ENCODE peak calls at places on chromosomes 2 and 18, in nine cellular contexts. W is uterus; X is psoas muscle; E is effector memory CD4-positive, alpha-beta T cell; O is GM23248; Q is colonic mucosa; S is lung; Y is prostate gland; H is NT2/D1. G is an unnamed sample.
A peak's percentile ranks its signal among the peaks of the same experiment; 100 is the strongest.

GRCh38 chr2:136129601-136130000 is 11.7 kb upstream of the CXCR4 start:
- DNase-seq in W (no peak), E (peak; percentile 34), H (no peak), Q (no peak), X (no peak), S (no peak), Y (no peak), O (no peak), G (no peak)

GRCh38 chr18:11393486-11393885 is 215.9 kb upstream of the SLC35G4 start:
- DNase-seq in S (no peak), O (no peak), E (no peak), H (no peak), Q (no peak), Y (no peak), W (no peak), X (no peak), G (no peak)

GRCh38 chr2:128605931-128606330 is 287.3 kb upstream of the HS6ST1 start:
- DNase-seq in O (no peak), Q (no peak), Y (no peak), E (no peak), W (no peak), X (no peak), S (no peak), H (no peak), G (no peak)

GRCh38 chr2:222708274-222708710 is 36.8 kb downstream of the MOGAT1 start:
- DNase-seq in H (peak; percentile 51), W (peak; percentile 72), S (peak; percentile 79), E (peak; percentile 45), O (peak; percentile 84), X (peak; percentile 87), Q (peak; percentile 87), Y (peak; percentile 63), G (peak; percentile 36)

GRCh38 chr2:134235771-134236170 is 18.1 kb upstream of the MGAT5 start:
- DNase-seq in S (no peak), W (no peak), Y (no peak), E (no peak), H (no peak), Q (no peak), X (no peak), O (peak; percentile 31), G (no peak)

GRCh38 chr2:55011741-55012574 is 38.3 kb downstream of the RTN4 start:
- DNase-seq in X (no peak), Q (no peak), Y (no peak), S (no peak), O (no peak), E (no peak), W (no peak), H (no peak), G (no peak)

GRCh38 chr2:76684762-76685161 is 837.4 kb downstream of the LRRTM4 start:
- DNase-seq in Q (no peak), S (no peak), Y (no peak), O (no peak), H (no peak), E (no peak), W (no peak), X (no peak), G (no peak)

GRCh38 chr2:224360801-224361251 is 41.1 kb downstream of the FAM124B start:
- DNase-seq in W (no peak), X (no peak), H (no peak), S (no peak), Q (no peak), O (peak; percentile 37), E (no peak), Y (no peak), G (no peak)

GRCh38 chr18:9536354-9537152 is 61.2 kb downstream of the RALBP1 start:
- DNase-seq in S (no peak), O (peak; percentile 73), Q (no peak), W (no peak), E (no peak), X (no peak), Y (no peak), H (no peak), G (no peak)

GRCh38 chr2:11163439-11164317 is 8.4 kb downstream of the SLC66A3 start:
- DNase-seq in Q (no peak), W (no peak), Y (no peak), X (no peak), S (no peak), H (no peak), O (no peak), E (no peak), G (no peak)

GRCh38 chr2:14016289-14016955 is 616.1 kb upstream of the LRATD1 start:
- DNase-seq in W (no peak), Y (peak; percentile 79), X (no peak), Q (no peak), O (no peak), E (no peak), H (no peak), S (no peak), G (no peak)

GRCh38 chr2:172093416-172094318 is 8.4 kb downstream of the DLX1 start:
- DNase-seq in Y (no peak), S (no peak), H (no peak), E (no peak), Q (no peak), X (no peak), W (no peak), O (no peak), G (peak; percentile 52)

GRCh38 chr18:3054785-3055184 is 41.8 kb upstream of the LPIN2 start:
- DNase-seq in E (no peak), O (no peak), S (no peak), Y (no peak), W (no peak), X (no peak), H (no peak), Q (no peak), G (no peak)

GRCh38 chr2:26274058-26274613 is 29.4 kb downstream of the HADHB start:
- DNase-seq in X (no peak), Y (peak; percentile 90), S (peak; percentile 81), H (no peak), Q (peak; percentile 56), E (no peak), O (peak; percentile 94), W (peak; percentile 74), G (no peak)

GRCh38 chr18:79484661-79485621 is 89.2 kb downstream of the NFATC1 start:
- DNase-seq in Q (no peak), X (peak; percentile 50), O (peak; percentile 99), E (no peak), W (no peak), Y (no peak), H (peak; percentile 5), S (no peak), G (peak; percentile 71)

GRCh38 chr18:79961527-79962291 is 2.7 kb upstream of the HSBP1L1 start:
- DNase-seq in Q (no peak), E (no peak), W (no peak), H (no peak), S (peak; percentile 65), X (no peak), O (peak; percentile 68), Y (no peak), G (no peak)

GRCh38 chr2:121731366-121731765 is 5.3 kb downstream of the NIFK start:
- DNase-seq in Q (no peak), O (no peak), H (no peak), W (no peak), S (no peak), E (no peak), Y (no peak), X (no peak), G (no peak)
- H3K4me3 ChIP-seq in Q (no peak overlapping the region), O (no peak overlapping the region), H (no peak overlapping the region), W (no peak overlapping the region), S (no peak overlapping the region), E (no peak overlapping the region), Y (no peak overlapping the region), X (no peak overlapping the region), G (no peak overlapping the region)

DNA sequence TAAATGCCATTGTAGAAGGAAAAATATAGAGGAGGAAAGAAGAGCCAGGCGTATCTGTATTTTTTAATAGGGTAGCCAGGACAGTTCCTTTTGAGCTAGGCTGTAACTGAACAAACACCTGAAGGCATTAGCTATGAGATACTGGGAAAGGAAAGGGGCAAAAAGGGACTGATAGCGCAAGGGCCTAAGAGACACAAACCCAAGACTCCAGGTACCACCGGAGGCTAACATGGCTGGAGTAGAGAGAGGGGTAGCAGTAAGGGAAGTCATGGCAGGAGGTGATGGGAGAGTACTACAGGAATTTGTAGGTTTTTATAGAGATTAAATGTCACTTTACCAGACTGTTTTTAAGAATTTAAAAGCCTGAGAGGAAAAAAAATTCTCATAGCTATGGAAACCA is 20.7 kb downstream of the PNO1 start:
- DNase-seq in H (no peak), Q (no peak), E (no peak), O (no peak), Y (no peak), X (no peak), S (no peak), W (no peak), G (no peak)
- H3K36me3 ChIP-seq in H (peaks cover 42% of the 10 kb centered on the region), Q (no peaks in the 10 kb centered on the region), E (peaks cover 48% of the 10 kb centered on the region), O (peaks cover 31% of the 10 kb centered on the region), Y (no peaks in the 10 kb centered on the region), X (peaks cover 93% of the 10 kb centered on the region), S (peaks cover 17% of the 10 kb centered on the region), W (no peaks in the 10 kb centered on the region), G (no peaks in the 10 kb centered on the region)

DNA sequence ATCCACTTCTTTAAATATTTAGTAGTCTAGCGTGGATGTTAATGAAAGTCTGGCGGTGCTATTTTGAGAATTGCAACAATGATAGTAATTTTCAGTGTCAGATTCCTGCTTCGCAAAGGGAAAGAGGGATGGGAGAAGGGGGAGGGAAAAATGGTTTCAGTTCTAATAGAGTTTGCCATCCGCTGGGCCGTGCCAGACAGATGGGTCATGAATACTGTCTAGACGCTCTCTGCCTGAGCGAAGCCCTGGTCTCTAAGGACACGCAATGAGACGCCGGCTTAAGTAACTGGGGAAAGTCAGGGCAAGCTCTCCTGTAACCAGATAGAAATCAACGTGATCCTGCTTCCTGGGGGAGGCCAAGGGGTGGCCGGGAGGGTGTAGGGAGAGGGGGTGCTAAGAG is 229.1 kb downstream of the LDLRAD4 start:
- DNase-seq in H (no peak), Q (no peak), O (peak; percentile 96), X (peak; percentile 82), W (no peak), E (no peak), Y (no peak), S (no peak), G (no peak)
- H3K27me3 ChIP-seq in H (no peaks in the 10 kb centered on the region), Q (no peaks in the 10 kb centered on the region), O (peaks cover 5% of the 10 kb centered on the region), X (no peaks in the 10 kb centered on the region), W (no peaks in the 10 kb centered on the region), E (no peaks in the 10 kb centered on the region), Y (no peaks in the 10 kb centered on the region), S (no peaks in the 10 kb centered on the region), G (no peaks in the 10 kb centered on the region)

DNA sequence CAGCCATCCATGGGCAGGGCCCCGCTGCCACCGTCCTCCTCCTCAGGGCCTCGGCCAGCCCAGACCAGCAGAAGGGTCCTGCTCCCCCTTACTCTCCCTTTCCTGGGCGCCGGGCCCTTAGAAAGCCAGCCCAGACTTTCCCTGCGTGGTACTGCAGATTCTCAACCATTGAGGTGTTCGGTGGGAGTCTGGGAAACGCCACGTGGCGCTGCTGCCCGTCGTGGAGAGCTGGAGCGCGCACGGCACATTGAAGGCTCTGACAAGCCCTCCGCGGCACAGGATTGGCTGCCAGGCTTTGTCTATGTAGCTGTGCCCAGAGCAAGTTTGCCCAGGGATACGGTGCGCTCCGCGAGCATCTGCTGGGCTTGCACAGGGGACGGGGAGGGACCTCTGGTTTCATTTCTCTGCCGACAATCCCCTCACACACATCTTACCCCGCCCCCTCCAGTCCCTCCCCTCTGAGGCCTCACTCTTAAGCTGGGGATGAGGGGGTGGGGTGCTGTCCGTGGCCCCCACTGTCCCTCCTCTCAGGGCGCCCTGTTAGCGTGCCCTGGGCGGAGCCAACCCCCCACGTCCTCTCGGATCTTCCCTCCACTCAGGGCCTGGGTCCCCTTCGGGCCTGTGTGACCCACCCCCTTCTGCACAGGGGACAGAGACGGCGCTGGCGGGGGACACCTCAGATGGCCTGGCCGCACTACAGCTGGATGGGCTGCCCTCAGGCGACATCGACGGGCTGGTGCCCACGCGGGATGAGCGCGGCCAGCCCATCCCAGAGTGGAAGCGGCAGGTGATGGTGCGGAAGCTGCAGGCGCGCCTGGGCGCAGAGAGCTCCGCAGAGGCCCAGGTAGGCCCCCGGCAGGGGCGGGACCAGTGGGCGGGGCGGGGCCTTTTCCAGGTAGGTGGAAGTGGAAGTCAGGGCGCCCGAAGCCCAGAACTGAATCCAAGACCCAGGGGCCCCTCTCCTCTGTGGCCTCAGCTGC is 10.1 kb upstream of the KLHL30 start:
- DNase-seq in W (no peak), H (no peak), E (no peak), Y (no peak), S (no peak), X (peak; percentile 51), Q (no peak), O (no peak), G (peak; percentile 96)
- H3K4me3 ChIP-seq in W (no peak overlapping the region), H (no peak overlapping the region), E (no peak overlapping the region), Y (no peak overlapping the region), S (no peak overlapping the region), X (no peak overlapping the region), Q (no peak overlapping the region), O (no peak overlapping the region), G (no peak overlapping the region)

G was measured in H7.